ENCODE peak calls at places on chromosomes 6 and 20, in eight cellular contexts. V is Panc1; D is left ventricle myocardium inferior; G is CD4-positive, alpha-beta memory T cell; C is CD8-positive, alpha-beta T cell; B is ovary; M is GM23248; U is tibial artery. A is an unnamed sample. For H3K27me3, the result is how much of the 10 kb centered on the place peaks cover.

GRCh38 chr6:108521616-108522107 is 39.1 kb upstream of the FOXO3 start:
- DNase-seq in V (no peak), D (no peak), G (no peak), C (no peak), B (no peak), M (no peak), U (no peak), A (no peak)

GRCh38 chr6:14985366-14985765 is 260.5 kb upstream of the JARID2 start:
- DNase-seq in V (no peak), D (no peak), G (no peak), C (no peak), B (no peak), M (no peak), U (no peak), A (no peak)

GRCh38 chr20:22407237-22408193 is 176.9 kb downstream of the FOXA2 start:
- DNase-seq in V (no peak), D (no peak), G (no peak), C (no peak), B (no peak), M (no peak), U (no peak), A (no peak)

GRCh38 chr6:16318538-16318937 is 80.2 kb downstream of the GMPR start:
- DNase-seq in V (no peak), D (no peak), G (no peak), C (no peak), B (no peak), M (peak), U (peak), A (peak)

GRCh38 chr6:136208783-136209182 is 41.3 kb downstream of the MTFR2 start:
- DNase-seq in V (no peak), D (no peak), G (no peak), C (no peak), B (no peak), M (no peak), U (no peak), A (no peak)

GRCh38 chr20:10218536-10219451 is at the start of gene SNAP25:
- DNase-seq in V (peak), D (no peak), G (peak), C (no peak), B (peak), M (peak), U (peak), A (peak)

GRCh38 chr20:49882171-49882970 is 33.0 kb downstream of the SPATA2 start:
- DNase-seq in V (no peak), D (no peak), G (no peak), C (no peak), B (no peak), M (no peak), U (no peak), A (no peak)

GRCh38 chr6:79234150-79235022 is at the start of gene HMGN3:
- DNase-seq in V (peak), D (peak), G (peak), C (peak), B (peak), M (peak), U (peak), A (peak)

GRCh38 chr6:56046576-56046975 is 171.2 kb upstream of the BMP5 start:
- DNase-seq in V (no peak), D (peak), G (no peak), C (no peak), B (no peak), M (peak), U (peak), A (no peak)

GRCh38 chr6:145483191-145483996 is 251.9 kb downstream of the EPM2A start:
- DNase-seq in V (peak), D (no peak), G (no peak), C (no peak), B (no peak), M (no peak), U (no peak), A (no peak)

GRCh38 chr20:19783966-19784401 is 25.9 kb downstream of the RIN2 start:
- DNase-seq in V (no peak), D (peak), G (no peak), C (no peak), B (no peak), M (peak), U (no peak), A (no peak)

GRCh38 chr6:137013031-137013430 is 31.7 kb downstream of the IL20RA start:
- DNase-seq in V (no peak), D (no peak), G (no peak), C (no peak), B (no peak), M (peak), U (no peak), A (no peak)

GRCh38 chr20:44615169-44615791 is 32.9 kb downstream of the PKIG start:
- DNase-seq in V (no peak), D (peak), G (no peak), C (no peak), B (peak), M (no peak), U (no peak), A (no peak)

GRCh38 chr20:63498950-63499332 is at the start of gene EEF1A2:
- DNase-seq in V (no peak), D (peak), G (peak), C (peak), B (no peak), M (peak), U (no peak), A (peak)

GRCh38 chr20:62030834-62031434 is 34.7 kb downstream of the TAF4 start:
- DNase-seq in V (no peak), D (no peak), G (peak), C (peak), B (no peak), M (no peak), U (no peak), A (no peak)

GRCh38 chr6:167116109-167116837 is 6.6 kb upstream of the CCR6 start:
- DNase-seq in V (no peak), D (no peak), G (no peak), C (no peak), B (no peak), M (peak), U (no peak), A (no peak)

GRCh38 chr6:18115356-18115755 is 7.1 kb downstream of the NHLRC1 start:
- DNase-seq in V (no peak), D (no peak), G (no peak), C (no peak), B (no peak), M (no peak), U (no peak), A (no peak)

GRCh38 chr6:43668151-43669028 is 19.2 kb downstream of the MRPS18A start:
- DNase-seq in V (no peak), D (peak), G (peak), C (peak), B (peak), M (peak), U (peak), A (no peak)

GRCh38 chr20:36871640-36872570 is 4.0 kb upstream of the TLDC2 start:
- DNase-seq in V (no peak), D (no peak), G (no peak), C (no peak), B (no peak), M (no peak), U (no peak), A (no peak)

GRCh38 chr6:161908872-161909271 is 635.0 kb upstream of the AGPAT4 start:
- DNase-seq in V (no peak), D (no peak), G (no peak), C (no peak), B (no peak), M (no peak), U (no peak), A (no peak)

GRCh38 chr6:159654483-159655098 is 38.5 kb downstream of the SOD2 start:
- DNase-seq in V (peak), D (no peak), G (no peak), C (no peak), B (no peak), M (peak), U (no peak), A (no peak)

GRCh38 chr6:44039839-44040350 is 87.4 kb downstream of the MRPL14 start:
- DNase-seq in V (no peak), D (no peak), G (no peak), C (no peak), B (no peak), M (no peak), U (peak), A (no peak)

GRCh38 chr6:84691978-84692623 is 72.3 kb downstream of the TBX18 start:
- DNase-seq in V (no peak), D (no peak), G (no peak), C (no peak), B (no peak), M (no peak), U (no peak), A (no peak)

GRCh38 chr6:34051339-34051919 is 94.5 kb downstream of the GRM4 start:
- DNase-seq in V (no peak), D (no peak), G (no peak), C (no peak), B (no peak), M (no peak), U (no peak), A (no peak)

GRCh38 chr6:54786154-54786553 is 60.4 kb upstream of the FAM83B start:
- DNase-seq in V (no peak), D (no peak), G (no peak), C (no peak), B (no peak), M (no peak), U (no peak), A (no peak)

GRCh38 chr6:37239511-37239910 is 18.1 kb upstream of the TBC1D22B start:
- DNase-seq in V (no peak), D (no peak), G (no peak), C (no peak), B (no peak), M (peak), U (no peak), A (no peak)
- H3K27ac ChIP-seq in V (no peak), D (peak), G (no peak), C (no peak), B (peak), M (peak), U (peak), A (no peak)

DNA sequence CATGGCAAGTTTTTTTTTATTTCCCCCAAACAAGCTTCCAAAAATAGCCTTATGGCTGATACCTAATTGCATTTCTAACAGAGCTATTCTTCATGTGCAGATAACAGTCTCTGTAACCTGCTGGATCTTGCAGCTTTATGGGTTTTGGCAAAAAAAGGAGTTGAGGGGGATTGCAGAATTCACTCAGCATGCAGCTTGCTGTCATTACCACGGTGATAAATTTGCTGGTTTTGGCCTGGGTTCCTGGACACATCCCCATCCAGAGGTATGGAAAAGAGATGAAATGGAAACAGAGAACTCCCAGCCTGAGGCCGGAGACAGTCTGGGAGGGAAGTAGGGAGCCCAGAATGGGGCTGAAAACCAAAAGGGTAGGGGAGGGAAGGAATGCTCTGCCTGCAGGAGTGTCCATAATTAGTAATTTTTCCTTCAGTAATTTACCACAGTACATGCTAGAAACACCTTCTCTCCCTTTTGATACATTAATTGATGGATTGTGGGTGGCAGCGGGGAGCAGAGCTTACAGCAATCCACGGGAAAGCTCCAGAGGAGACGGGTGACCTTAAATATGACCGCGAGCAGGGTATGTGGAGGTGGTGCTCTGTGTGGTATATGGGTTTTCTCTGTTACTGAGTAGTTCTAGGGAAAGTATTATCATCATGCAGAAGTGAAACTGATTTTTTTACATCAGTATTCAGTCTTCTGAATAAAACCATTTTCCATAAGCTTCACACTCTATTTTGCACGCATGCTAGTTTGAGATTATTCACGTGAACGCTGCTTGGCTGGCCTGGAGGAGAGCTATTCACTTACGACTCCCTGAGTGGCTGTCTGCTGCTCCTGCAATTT is 66.2 kb upstream of the KCNK16 start:
- DNase-seq in V (no peak), D (no peak), G (no peak), C (no peak), B (no peak), M (no peak), U (no peak), A (no peak)
- H3K27me3 ChIP-seq in V (under half), D (under half), G (under half), C (under half), B (under half), M (under half), U (under half), A (under half)

GRCh38 chr6:24432611-24433010 is 29.9 kb downstream of the MRS2 start:
- DNase-seq in V (no peak), D (no peak), G (no peak), C (no peak), B (no peak), M (no peak), U (no peak), A (no peak)
- H3K4me3 ChIP-seq in V (no peak), D (no peak), G (no peak), C (no peak), B (no peak), M (no peak), U (no peak), A (no peak)

DNA sequence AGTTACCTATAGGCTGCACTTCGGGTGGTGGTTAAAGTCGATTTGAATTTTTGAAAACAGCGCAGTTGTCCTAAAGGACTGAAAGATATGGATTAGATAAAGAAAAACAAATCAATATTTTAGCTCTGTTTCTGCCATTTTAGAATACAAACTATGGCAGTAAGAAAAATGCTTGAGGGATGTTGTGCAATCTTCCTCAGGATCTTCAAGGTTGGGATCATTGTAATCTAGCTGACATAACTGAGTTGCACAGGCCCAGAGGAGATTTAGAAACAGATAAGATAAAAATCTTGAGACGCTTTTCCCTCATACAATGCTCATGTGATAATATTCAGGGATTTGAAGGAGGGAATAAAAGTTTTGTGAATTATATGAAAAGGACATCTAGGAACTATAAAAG is 926 bp downstream of the PEX3 start:
- DNase-seq in V (no peak), D (no peak), G (no peak), C (no peak), B (no peak), M (peak), U (no peak), A (no peak)
- H3K27ac ChIP-seq in V (peak), D (peak), G (peak), C (peak), B (no peak), M (peak), U (peak), A (peak)

A was measured in effector memory CD4-positive, alpha-beta T cell.